ENCODE peak calls at places on chromosomes 7 and 10, in four cellular contexts. L is activated effector memory CD4-positive, alpha-beta T cell treated with Interleukin-2 at 50 U/mL for 16 hours; X is ovary; R is NCI-H748 treated with DMSO at 0.1 percent for 48 hours. F is an unnamed sample.

GRCh38 chr10:114279886-114280644 is 41.0 kb downstream of the VWA2 start:
- DNase-seq in X (no peak), L (no peak), R (no peak), F (no peak)

GRCh38 chr10:114087655-114088054 is 44.0 kb downstream of the ADRB1 start:
- DNase-seq in L (no peak), X (no peak), R (no peak), F (no peak)

GRCh38 chr7:108114117-108114841 is 15.9 kb downstream of the LAMB4 start:
- DNase-seq in L (no peak), X (no peak), R (no peak), F (no peak)

GRCh38 chr7:150515752-150516151 is 1.1 kb downstream of the GIMAP7 start:
- DNase-seq in L (peak), R (no peak), X (no peak), F (no peak)

GRCh38 chr7:148849393-148850098 is 34.5 kb downstream of the EZH2 start:
- DNase-seq in R (no peak), L (no peak), X (no peak), F (no peak)

GRCh38 chr7:14381306-14381705 is 391.8 kb upstream of the ETV1 start:
- DNase-seq in X (no peak), R (no peak), L (no peak), F (no peak)

GRCh38 chr10:66838656-66839055 is 87.2 kb upstream of the LRRTM3 start:
- DNase-seq in L (no peak), X (no peak), R (no peak), F (no peak)

GRCh38 chr10:74418285-74418872 is 267.4 kb downstream of the ADK start:
- DNase-seq in R (peak), L (no peak), X (no peak), F (no peak)

GRCh38 chr7:120981888-120982615 is 6.5 kb upstream of the CPED1 start:
- DNase-seq in X (no peak), L (no peak), R (no peak), F (no peak)